ENCODE peak calls at places on chromosomes 11 and 22, in five cellular contexts. E is IMR-90, I is T-helper 9 cell, U is progenitor cell of endocrine pancreas, C is adipocyte. Q is an unnamed sample.
A peak's percentile ranks its signal among the peaks of the same experiment; 100 is the strongest.

GRCh38 chr11:1843796-1844195 is 5.0 kb downstream of the TNNI2 start:
- DNase-seq in E (no peak), I (no peak), U (no peak), C (no peak), Q (peak; percentile 79)

GRCh38 chr11:57167125-57167839 is 14.5 kb upstream of the LRRC55 start:
- DNase-seq in E (no peak), I (no peak), U (no peak), C (no peak), Q (no peak)

GRCh38 chr22:20243545-20244249 is 24.4 kb downstream of the RTN4R start:
- DNase-seq in E (peak; percentile 71), I (peak; percentile 49), U (no peak), C (peak; percentile 56), Q (peak; percentile 88)

GRCh38 chr11:87359401-87359800 is 321.7 kb downstream of the TMEM135 start:
- DNase-seq in E (no peak), I (no peak), U (no peak), C (no peak), Q (no peak)

GRCh38 chr11:93718057-93718563 is 23.2 kb downstream of the TAF1D start:
- DNase-seq in E (no peak), I (no peak), U (no peak), C (no peak), Q (no peak)

GRCh38 chr22:37485714-37486223 is 415 bp downstream of the MFNG start:
- DNase-seq in E (no peak), I (no peak), U (no peak), C (no peak), Q (peak; percentile 84)

GRCh38 chr22:20751185-20751851 is 22.6 kb upstream of the SERPIND1 start:
- DNase-seq in E (no peak), I (no peak), U (no peak), C (no peak), Q (no peak)

GRCh38 chr11:32435511-32435946 is at the start of gene WT1:
- DNase-seq in E (no peak), I (no peak), U (no peak), C (no peak), Q (peak; percentile 78)

GRCh38 chr11:47797633-47798032 is 30.5 kb upstream of the FNBP4 start:
- DNase-seq in E (peak; percentile 89), I (no peak), U (no peak), C (no peak), Q (no peak)

GRCh38 chr11:128553662-128554392 is 33.5 kb downstream of the ETS1 start:
- DNase-seq in E (peak; percentile 32), I (no peak), U (no peak), C (peak; percentile 39), Q (no peak)

GRCh38 chr11:82398300-82398815 is 335.3 kb downstream of the FAM181B start:
- DNase-seq in E (no peak), I (no peak), U (no peak), C (no peak), Q (no peak)

GRCh38 chr11:35683728-35684339 is 21.3 kb downstream of the TRIM44 start:
- DNase-seq in E (peak; percentile 40), I (no peak), U (no peak), C (peak; percentile 49), Q (no peak)

GRCh38 chr11:118076754-118077281 is at the start of gene TMPRSS4:
- DNase-seq in E (no peak), I (no peak), U (peak; percentile 15), C (no peak), Q (no peak)

GRCh38 chr22:46514592-46515207 is 22.7 kb downstream of the CELSR1 start:
- DNase-seq in E (peak; percentile 69), I (no peak), U (no peak), C (peak; percentile 61), Q (no peak)